ENCODE peak calls at places on chromosomes 12 and 14, in four cellular contexts. One of them, this sample, is unnamed.

GRCh38 chr12:24081581-24081980 is 132.1 kb upstream of the SOX5 start:
- DNase-seq in cardiac fibroblast: no peak
- DNase-seq in left cardiac atrium: no peak
- DNase-seq in stimulated activated naive CD8-positive, alpha-beta T cell treated with anti-CD3 and anti-CD28 coated beads, Interleukin-15, amount 100 ng/mL, for 72 hours: no peak
- DNase-seq in this sample: no peak

GRCh38 chr14:65704412-65704811 is 291.9 kb downstream of the FUT8 start:
- DNase-seq in cardiac fibroblast: peak
- DNase-seq in stimulated activated naive CD8-positive, alpha-beta T cell treated with anti-CD3 and anti-CD28 coated beads, Interleukin-15, amount 100 ng/mL, for 72 hours: no peak
- DNase-seq in left cardiac atrium: no peak
- DNase-seq in this sample: no peak

GRCh38 chr14:82029038-82029437 is 495.4 kb upstream of the SEL1L start:
- DNase-seq in left cardiac atrium: no peak
- DNase-seq in stimulated activated naive CD8-positive, alpha-beta T cell treated with anti-CD3 and anti-CD28 coated beads, Interleukin-15, amount 100 ng/mL, for 72 hours: no peak
- DNase-seq in cardiac fibroblast: no peak
- DNase-seq in this sample: no peak

GRCh38 chr12:48997719-48998496 is 1.3 kb downstream of the DDN start:
- DNase-seq in left cardiac atrium: peak
- DNase-seq in cardiac fibroblast: no peak
- DNase-seq in stimulated activated naive CD8-positive, alpha-beta T cell treated with anti-CD3 and anti-CD28 coated beads, Interleukin-15, amount 100 ng/mL, for 72 hours: peak
- DNase-seq in this sample: no peak

GRCh38 chr12:12582895-12583303 is 20.2 kb upstream of the DUSP16 start:
- DNase-seq in stimulated activated naive CD8-positive, alpha-beta T cell treated with anti-CD3 and anti-CD28 coated beads, Interleukin-15, amount 100 ng/mL, for 72 hours: peak
- DNase-seq in left cardiac atrium: no peak
- DNase-seq in cardiac fibroblast: peak
- DNase-seq in this sample: no peak

GRCh38 chr12:116222358-116222757 is 55.1 kb downstream of the MED13L start:
- DNase-seq in cardiac fibroblast: peak
- DNase-seq in stimulated activated naive CD8-positive, alpha-beta T cell treated with anti-CD3 and anti-CD28 coated beads, Interleukin-15, amount 100 ng/mL, for 72 hours: peak
- DNase-seq in left cardiac atrium: peak
- DNase-seq in this sample: peak

GRCh38 chr12:15227004-15227679 is 5.9 kb upstream of the RERG start:
- DNase-seq in cardiac fibroblast: peak
- DNase-seq in stimulated activated naive CD8-positive, alpha-beta T cell treated with anti-CD3 and anti-CD28 coated beads, Interleukin-15, amount 100 ng/mL, for 72 hours: peak
- DNase-seq in left cardiac atrium: peak
- DNase-seq in this sample: peak

GRCh38 chr14:51638071-51638944 is 13.4 kb upstream of the FRMD6 start:
- DNase-seq in cardiac fibroblast: peak
- DNase-seq in left cardiac atrium: no peak
- DNase-seq in stimulated activated naive CD8-positive, alpha-beta T cell treated with anti-CD3 and anti-CD28 coated beads, Interleukin-15, amount 100 ng/mL, for 72 hours: no peak
- DNase-seq in this sample: no peak

GRCh38 chr12:46373303-46374182 is 970 bp upstream of the SLC38A2 start:
- DNase-seq in cardiac fibroblast: peak
- DNase-seq in left cardiac atrium: peak
- DNase-seq in stimulated activated naive CD8-positive, alpha-beta T cell treated with anti-CD3 and anti-CD28 coated beads, Interleukin-15, amount 100 ng/mL, for 72 hours: peak
- DNase-seq in this sample: no peak

GRCh38 chr12:128276542-128276941 is 9.6 kb downstream of the TMEM132C start:
- DNase-seq in stimulated activated naive CD8-positive, alpha-beta T cell treated with anti-CD3 and anti-CD28 coated beads, Interleukin-15, amount 100 ng/mL, for 72 hours: no peak
- DNase-seq in left cardiac atrium: no peak
- DNase-seq in cardiac fibroblast: no peak
- DNase-seq in this sample: no peak

GRCh38 chr12:112855375-112855774 is 51.4 kb upstream of the OAS1 start:
- DNase-seq in left cardiac atrium: no peak
- DNase-seq in stimulated activated naive CD8-positive, alpha-beta T cell treated with anti-CD3 and anti-CD28 coated beads, Interleukin-15, amount 100 ng/mL, for 72 hours: no peak
- DNase-seq in cardiac fibroblast: no peak
- DNase-seq in this sample: no peak

GRCh38 chr14:42140831-42141279 is 534.2 kb downstream of the LRFN5 start:
- DNase-seq in cardiac fibroblast: peak
- DNase-seq in left cardiac atrium: no peak
- DNase-seq in stimulated activated naive CD8-positive, alpha-beta T cell treated with anti-CD3 and anti-CD28 coated beads, Interleukin-15, amount 100 ng/mL, for 72 hours: no peak
- DNase-seq in this sample: no peak

GRCh38 chr14:68951051-68951797 is 27.9 kb downstream of the ACTN1 start:
- DNase-seq in left cardiac atrium: peak
- DNase-seq in cardiac fibroblast: peak
- DNase-seq in stimulated activated naive CD8-positive, alpha-beta T cell treated with anti-CD3 and anti-CD28 coated beads, Interleukin-15, amount 100 ng/mL, for 72 hours: no peak
- DNase-seq in this sample: no peak

GRCh38 chr14:72615511-72616121 is 278.3 kb downstream of the DPF3 start:
- DNase-seq in left cardiac atrium: no peak
- DNase-seq in stimulated activated naive CD8-positive, alpha-beta T cell treated with anti-CD3 and anti-CD28 coated beads, Interleukin-15, amount 100 ng/mL, for 72 hours: no peak
- DNase-seq in cardiac fibroblast: peak
- DNase-seq in this sample: no peak

GRCh38 chr14:100371773-100372172 is 48.6 kb downstream of the SLC25A47 start:
- DNase-seq in stimulated activated naive CD8-positive, alpha-beta T cell treated with anti-CD3 and anti-CD28 coated beads, Interleukin-15, amount 100 ng/mL, for 72 hours: no peak
- DNase-seq in left cardiac atrium: no peak
- DNase-seq in cardiac fibroblast: no peak
- DNase-seq in this sample: no peak

GRCh38 chr12:52946797-52947547 is 1.9 kb upstream of the KRT18 start:
- DNase-seq in stimulated activated naive CD8-positive, alpha-beta T cell treated with anti-CD3 and anti-CD28 coated beads, Interleukin-15, amount 100 ng/mL, for 72 hours: no peak
- DNase-seq in left cardiac atrium: no peak
- DNase-seq in cardiac fibroblast: no peak
- DNase-seq in this sample: no peak

GRCh38 chr12:5871741-5872140 is 73.3 kb downstream of the ANO2 start:
- DNase-seq in cardiac fibroblast: no peak
- DNase-seq in stimulated activated naive CD8-positive, alpha-beta T cell treated with anti-CD3 and anti-CD28 coated beads, Interleukin-15, amount 100 ng/mL, for 72 hours: no peak
- DNase-seq in left cardiac atrium: no peak
- DNase-seq in this sample: no peak

GRCh38 chr12:44976246-44976645 is 74.7 kb downstream of the DBX2 start:
- DNase-seq in left cardiac atrium: no peak
- DNase-seq in stimulated activated naive CD8-positive, alpha-beta T cell treated with anti-CD3 and anti-CD28 coated beads, Interleukin-15, amount 100 ng/mL, for 72 hours: no peak
- DNase-seq in cardiac fibroblast: no peak
- DNase-seq in this sample: no peak

GRCh38 chr12:2172040-2172439 is 119.3 kb downstream of the CACNA1C start:
- DNase-seq in cardiac fibroblast: no peak
- DNase-seq in stimulated activated naive CD8-positive, alpha-beta T cell treated with anti-CD3 and anti-CD28 coated beads, Interleukin-15, amount 100 ng/mL, for 72 hours: no peak
- DNase-seq in left cardiac atrium: no peak
- DNase-seq in this sample: no peak

GRCh38 chr12:57381693-57382220 is 49.1 kb downstream of the R3HDM2 start:
- DNase-seq in cardiac fibroblast: no peak
- DNase-seq in left cardiac atrium: no peak
- DNase-seq in stimulated activated naive CD8-positive, alpha-beta T cell treated with anti-CD3 and anti-CD28 coated beads, Interleukin-15, amount 100 ng/mL, for 72 hours: no peak
- DNase-seq in this sample: no peak

GRCh38 chr12:65510584-65511050 is 232.1 kb downstream of the MSRB3 start:
- DNase-seq in cardiac fibroblast: peak
- DNase-seq in stimulated activated naive CD8-positive, alpha-beta T cell treated with anti-CD3 and anti-CD28 coated beads, Interleukin-15, amount 100 ng/mL, for 72 hours: no peak
- DNase-seq in left cardiac atrium: peak
- DNase-seq in this sample: peak

GRCh38 chr14:22819191-22819988 is 4.2 kb upstream of the SLC7A7 start:
- DNase-seq in stimulated activated naive CD8-positive, alpha-beta T cell treated with anti-CD3 and anti-CD28 coated beads, Interleukin-15, amount 100 ng/mL, for 72 hours: no peak
- DNase-seq in left cardiac atrium: peak
- DNase-seq in cardiac fibroblast: peak
- DNase-seq in this sample: no peak

GRCh38 chr12:20492251-20492728 is 124.0 kb downstream of the PDE3A start:
- DNase-seq in cardiac fibroblast: peak
- DNase-seq in stimulated activated naive CD8-positive, alpha-beta T cell treated with anti-CD3 and anti-CD28 coated beads, Interleukin-15, amount 100 ng/mL, for 72 hours: peak
- DNase-seq in left cardiac atrium: no peak
- DNase-seq in this sample: no peak

GRCh38 chr12:114407566-114408411 is 1.8 kb upstream of the TBX5 start:
- DNase-seq in left cardiac atrium: no peak
- DNase-seq in cardiac fibroblast: peak
- DNase-seq in stimulated activated naive CD8-positive, alpha-beta T cell treated with anti-CD3 and anti-CD28 coated beads, Interleukin-15, amount 100 ng/mL, for 72 hours: no peak
- DNase-seq in this sample: no peak

GRCh38 chr12:3225154-3225795 is 148.1 kb downstream of the TSPAN9 start:
- DNase-seq in stimulated activated naive CD8-positive, alpha-beta T cell treated with anti-CD3 and anti-CD28 coated beads, Interleukin-15, amount 100 ng/mL, for 72 hours: no peak
- DNase-seq in left cardiac atrium: no peak
- DNase-seq in cardiac fibroblast: peak
- DNase-seq in this sample: no peak

GRCh38 chr12:92133795-92134637 is 11.6 kb downstream of the BTG1 start:
- DNase-seq in stimulated activated naive CD8-positive, alpha-beta T cell treated with anti-CD3 and anti-CD28 coated beads, Interleukin-15, amount 100 ng/mL, for 72 hours: peak
- DNase-seq in left cardiac atrium: no peak
- DNase-seq in cardiac fibroblast: no peak
- DNase-seq in this sample: peak

GRCh38 chr14:89280612-89281011 is 136.4 kb downstream of the FOXN3 start:
- DNase-seq in stimulated activated naive CD8-positive, alpha-beta T cell treated with anti-CD3 and anti-CD28 coated beads, Interleukin-15, amount 100 ng/mL, for 72 hours: no peak
- DNase-seq in cardiac fibroblast: no peak
- DNase-seq in left cardiac atrium: no peak
- DNase-seq in this sample: no peak

GRCh38 chr12:110355080-110355479 is 48.4 kb downstream of the ANAPC7 start:
- DNase-seq in left cardiac atrium: no peak
- DNase-seq in cardiac fibroblast: no peak
- DNase-seq in stimulated activated naive CD8-positive, alpha-beta T cell treated with anti-CD3 and anti-CD28 coated beads, Interleukin-15, amount 100 ng/mL, for 72 hours: peak
- DNase-seq in this sample: no peak

GRCh38 chr12:25213338-25213737 is 18.3 kb downstream of the ETFRF1 start:
- DNase-seq in left cardiac atrium: no peak
- DNase-seq in cardiac fibroblast: no peak
- DNase-seq in stimulated activated naive CD8-positive, alpha-beta T cell treated with anti-CD3 and anti-CD28 coated beads, Interleukin-15, amount 100 ng/mL, for 72 hours: no peak
- DNase-seq in this sample: no peak

GRCh38 chr14:104370256-104370870 is 209.2 kb upstream of the C14orf180 start:
- DNase-seq in stimulated activated naive CD8-positive, alpha-beta T cell treated with anti-CD3 and anti-CD28 coated beads, Interleukin-15, amount 100 ng/mL, for 72 hours: no peak
- DNase-seq in left cardiac atrium: peak
- DNase-seq in cardiac fibroblast: no peak
- DNase-seq in this sample: peak

GRCh38 chr14:32366995-32367394 is 37.9 kb downstream of the AKAP6 start:
- DNase-seq in stimulated activated naive CD8-positive, alpha-beta T cell treated with anti-CD3 and anti-CD28 coated beads, Interleukin-15, amount 100 ng/mL, for 72 hours: no peak
- DNase-seq in cardiac fibroblast: peak
- DNase-seq in left cardiac atrium: no peak
- DNase-seq in this sample: peak

GRCh38 chr12:97837401-97837800 is 374.8 kb downstream of the RMST start:
- DNase-seq in cardiac fibroblast: peak
- DNase-seq in left cardiac atrium: peak
- DNase-seq in stimulated activated naive CD8-positive, alpha-beta T cell treated with anti-CD3 and anti-CD28 coated beads, Interleukin-15, amount 100 ng/mL, for 72 hours: no peak
- DNase-seq in this sample: no peak

GRCh38 chr12:122793685-122794106 is 19.3 kb downstream of the CCDC62 start:
- DNase-seq in stimulated activated naive CD8-positive, alpha-beta T cell treated with anti-CD3 and anti-CD28 coated beads, Interleukin-15, amount 100 ng/mL, for 72 hours: no peak
- DNase-seq in cardiac fibroblast: peak
- DNase-seq in left cardiac atrium: no peak
- DNase-seq in this sample: peak

This sample was measured in pons.